ENCODE peak calls at places on chromosomes 1 and 21, in six cellular contexts. I is activated T-helper 9 cell treated with anti-CD3 and anti-CD28 coated beads, Interleukin-2, amount 50 U/mL, for 16 hours; Y is A172; Q is SW480; J is GM12891; K is astrocyte of the spinal cord. W is an unnamed sample.

GRCh38 chr1:71667224-71667623 is 586.4 kb upstream of the ZRANB2 start:
- DNase-seq in Q (no peak), I (no peak), K (peak), J (no peak), Y (no peak), W (no peak)

GRCh38 chr1:221667504-221667903 is 74.4 kb downstream of the DUSP10 start:
- DNase-seq in I (no peak), J (no peak), Q (no peak), K (peak), Y (peak), W (peak)

GRCh38 chr1:38919075-38919474 is 22.6 kb downstream of the RHBDL2 start:
- DNase-seq in K (no peak), Q (no peak), I (no peak), J (no peak), Y (no peak), W (no peak)

GRCh38 chr1:81867235-81867634 is 66.5 kb downstream of the ADGRL2 start:
- DNase-seq in Y (no peak), Q (no peak), J (no peak), I (no peak), K (no peak), W (no peak)

GRCh38 chr1:229971141-229971540 is 95.9 kb upstream of the GALNT2 start:
- DNase-seq in I (no peak), Q (no peak), J (no peak), Y (no peak), K (no peak), W (no peak)

GRCh38 chr21:45455321-45456013 is 50.5 kb downstream of the COL18A1 start:
- DNase-seq in Q (peak), J (no peak), K (peak), I (no peak), Y (peak), W (no peak)

GRCh38 chr1:36133484-36133883 is 8.5 kb upstream of the COL8A2 start:
- DNase-seq in J (no peak), K (peak), Q (peak), I (no peak), Y (peak), W (peak)

GRCh38 chr1:2941907-2942306 is 79.4 kb upstream of the ACTRT2 start:
- DNase-seq in K (no peak), J (no peak), I (no peak), Q (no peak), Y (no peak), W (no peak)

GRCh38 chr21:43867936-43868335 is 2.9 kb downstream of the AGPAT3 start:
- DNase-seq in Q (no peak), I (no peak), J (no peak), Y (no peak), K (no peak), W (no peak)

GRCh38 chr1:58922302-58923089 is 138.6 kb upstream of the JUN start:
- DNase-seq in J (no peak), K (peak), Y (peak), Q (peak), I (no peak), W (peak)